ENCODE peak calls at places on chromosomes 2 and 18, in four cellular contexts. One of them, this sample, is unnamed.

GRCh38 chr2:233063976-233064411 is 3.9 kb downstream of the INPP5D start:
- DNase-seq in GM12865: no peak
- DNase-seq in iPS-NIHi11: no peak
- DNase-seq in upper lobe of right lung: peak
- DNase-seq in this sample: no peak

GRCh38 chr2:239590995-239591915 is 190.4 kb upstream of the HDAC4 start:
- DNase-seq in GM12865: no peak
- DNase-seq in iPS-NIHi11: no peak
- DNase-seq in upper lobe of right lung: peak
- DNase-seq in this sample: no peak

GRCh38 chr18:61942072-61942471 is 49.3 kb upstream of the RNF152 start:
- DNase-seq in GM12865: no peak
- DNase-seq in iPS-NIHi11: no peak
- DNase-seq in upper lobe of right lung: no peak
- DNase-seq in this sample: no peak

GRCh38 chr2:146523218-146523617 is 1321.6 kb upstream of the ACVR2A start:
- DNase-seq in GM12865: no peak
- DNase-seq in iPS-NIHi11: no peak
- DNase-seq in upper lobe of right lung: no peak
- DNase-seq in this sample: no peak

GRCh38 chr2:241112592-241112991 is 10.5 kb upstream of the MTERF4 start:
- DNase-seq in GM12865: peak
- DNase-seq in iPS-NIHi11: no peak
- DNase-seq in upper lobe of right lung: no peak
- DNase-seq in this sample: peak

GRCh38 chr2:221997100-221997499 is 301.7 kb downstream of the PAX3 start:
- DNase-seq in GM12865: no peak
- DNase-seq in iPS-NIHi11: peak
- DNase-seq in upper lobe of right lung: no peak
- DNase-seq in this sample: no peak

GRCh38 chr2:210577263-210578071 is 21.1 kb downstream of the CPS1 start:
- DNase-seq in GM12865: peak
- DNase-seq in iPS-NIHi11: peak
- DNase-seq in upper lobe of right lung: no peak
- DNase-seq in this sample: peak

GRCh38 chr18:27447530-27447929 is 262.4 kb upstream of the CHST9 start:
- DNase-seq in GM12865: no peak
- DNase-seq in iPS-NIHi11: no peak
- DNase-seq in upper lobe of right lung: no peak
- DNase-seq in this sample: no peak

GRCh38 chr2:36695746-36696415 is 626 bp upstream of the VIT start:
- DNase-seq in GM12865: no peak
- DNase-seq in iPS-NIHi11: no peak
- DNase-seq in upper lobe of right lung: no peak
- DNase-seq in this sample: no peak

GRCh38 chr2:64474200-64474630 is 20.3 kb downstream of the LGALSL start:
- DNase-seq in GM12865: no peak
- DNase-seq in iPS-NIHi11: no peak
- DNase-seq in upper lobe of right lung: no peak
- DNase-seq in this sample: no peak

GRCh38 chr2:209977386-209978239 is 24.8 kb upstream of the RPE start:
- DNase-seq in GM12865: peak
- DNase-seq in iPS-NIHi11: no peak
- DNase-seq in upper lobe of right lung: no peak
- DNase-seq in this sample: peak

GRCh38 chr2:221529943-221530652 is 42.0 kb downstream of the EPHA4 start:
- DNase-seq in GM12865: no peak
- DNase-seq in iPS-NIHi11: no peak
- DNase-seq in upper lobe of right lung: no peak
- DNase-seq in this sample: no peak

GRCh38 chr18:46152436-46152807 is 48.2 kb downstream of the HAUS1 start:
- DNase-seq in GM12865: no peak
- DNase-seq in iPS-NIHi11: no peak
- DNase-seq in upper lobe of right lung: no peak
- DNase-seq in this sample: no peak

GRCh38 chr2:190405069-190405468 is 3.1 kb upstream of the MFSD6 start:
- DNase-seq in GM12865: no peak
- DNase-seq in iPS-NIHi11: no peak
- DNase-seq in upper lobe of right lung: no peak
- DNase-seq in this sample: no peak

GRCh38 chr2:26477126-26477910 is 606 bp downstream of the OTOF start:
- DNase-seq in GM12865: no peak
- DNase-seq in iPS-NIHi11: peak
- DNase-seq in upper lobe of right lung: no peak
- DNase-seq in this sample: no peak

GRCh38 chr18:53698907-53699306 is 525.6 kb downstream of the MBD2 start:
- DNase-seq in GM12865: peak
- DNase-seq in iPS-NIHi11: peak
- DNase-seq in upper lobe of right lung: no peak
- DNase-seq in this sample: no peak

GRCh38 chr18:21833619-21834300 is 93.2 kb downstream of the MIB1 start:
- DNase-seq in GM12865: no peak
- DNase-seq in iPS-NIHi11: no peak
- DNase-seq in upper lobe of right lung: no peak
- DNase-seq in this sample: no peak

GRCh38 chr2:234459401-234460009 is 37.4 kb downstream of the ARL4C start:
- DNase-seq in GM12865: no peak
- DNase-seq in iPS-NIHi11: no peak
- DNase-seq in upper lobe of right lung: no peak
- DNase-seq in this sample: no peak

GRCh38 chr2:47869859-47870258 is 36.4 kb downstream of the FBXO11 start:
- DNase-seq in GM12865: no peak
- DNase-seq in iPS-NIHi11: peak
- DNase-seq in upper lobe of right lung: no peak
- DNase-seq in this sample: no peak

GRCh38 chr2:177397501-177398289 is 5.1 kb downstream of the AGPS start:
- DNase-seq in GM12865: peak
- DNase-seq in iPS-NIHi11: no peak
- DNase-seq in upper lobe of right lung: no peak
- DNase-seq in this sample: no peak